ENCODE peak calls at places on chromosomes 6 and 20, in ten cellular contexts. One of them, this sample, is unnamed.

GRCh38 chr6:2852514-2852855 is 10.8 kb upstream of the SERPINB1 start:
- DNase-seq in Right ventricle myocardium inferior: no peak
- DNase-seq in mesothelial cell of epicardium: no peak
- DNase-seq in endothelial cell: no peak
- DNase-seq in GM12864: no peak
- DNase-seq in HEK293T: no peak
- DNase-seq in iris pigment epithelial cell: no peak
- DNase-seq in stimulated activated CD8-positive, alpha-beta memory T cell treated with anti-CD3 and anti-CD28 coated beads, Interleukin-2, amount 100 ng/mL, for 48 hours: no peak
- DNase-seq in left cardiac atrium: no peak
- DNase-seq in T-helper 2 cell: no peak
- DNase-seq in this sample: no peak

GRCh38 chr6:138882369-138883017 is 86.6 kb downstream of the ECT2L start:
- DNase-seq in HEK293T: no peak
- DNase-seq in GM12864: peak
- DNase-seq in endothelial cell: no peak
- DNase-seq in mesothelial cell of epicardium: no peak
- DNase-seq in T-helper 2 cell: peak
- DNase-seq in stimulated activated CD8-positive, alpha-beta memory T cell treated with anti-CD3 and anti-CD28 coated beads, Interleukin-2, amount 100 ng/mL, for 48 hours: no peak
- DNase-seq in Right ventricle myocardium inferior: no peak
- DNase-seq in left cardiac atrium: no peak
- DNase-seq in iris pigment epithelial cell: no peak
- DNase-seq in this sample: no peak

GRCh38 chr20:25508083-25508770 is 77.1 kb downstream of the NINL start:
- DNase-seq in stimulated activated CD8-positive, alpha-beta memory T cell treated with anti-CD3 and anti-CD28 coated beads, Interleukin-2, amount 100 ng/mL, for 48 hours: no peak
- DNase-seq in iris pigment epithelial cell: peak
- DNase-seq in mesothelial cell of epicardium: no peak
- DNase-seq in T-helper 2 cell: no peak
- DNase-seq in endothelial cell: no peak
- DNase-seq in left cardiac atrium: no peak
- DNase-seq in Right ventricle myocardium inferior: no peak
- DNase-seq in HEK293T: no peak
- DNase-seq in GM12864: no peak
- DNase-seq in this sample: no peak

GRCh38 chr20:12207875-12208274 is 290.2 kb downstream of the BTBD3 start:
- DNase-seq in GM12864: no peak
- DNase-seq in iris pigment epithelial cell: peak
- DNase-seq in stimulated activated CD8-positive, alpha-beta memory T cell treated with anti-CD3 and anti-CD28 coated beads, Interleukin-2, amount 100 ng/mL, for 48 hours: no peak
- DNase-seq in HEK293T: peak
- DNase-seq in Right ventricle myocardium inferior: no peak
- DNase-seq in left cardiac atrium: no peak
- DNase-seq in mesothelial cell of epicardium: no peak
- DNase-seq in endothelial cell: peak
- DNase-seq in T-helper 2 cell: no peak
- DNase-seq in this sample: no peak

GRCh38 chr6:96743496-96743895 is 93.8 kb downstream of the GPR63 start:
- DNase-seq in mesothelial cell of epicardium: no peak
- DNase-seq in stimulated activated CD8-positive, alpha-beta memory T cell treated with anti-CD3 and anti-CD28 coated beads, Interleukin-2, amount 100 ng/mL, for 48 hours: no peak
- DNase-seq in HEK293T: no peak
- DNase-seq in endothelial cell: no peak
- DNase-seq in T-helper 2 cell: no peak
- DNase-seq in GM12864: no peak
- DNase-seq in left cardiac atrium: no peak
- DNase-seq in iris pigment epithelial cell: peak
- DNase-seq in Right ventricle myocardium inferior: no peak
- DNase-seq in this sample: no peak

GRCh38 chr6:153131037-153131981 is at the start of gene RGS17:
- DNase-seq in stimulated activated CD8-positive, alpha-beta memory T cell treated with anti-CD3 and anti-CD28 coated beads, Interleukin-2, amount 100 ng/mL, for 48 hours: peak
- DNase-seq in endothelial cell: peak
- DNase-seq in iris pigment epithelial cell: peak
- DNase-seq in T-helper 2 cell: peak
- DNase-seq in HEK293T: peak
- DNase-seq in Right ventricle myocardium inferior: peak
- DNase-seq in mesothelial cell of epicardium: peak
- DNase-seq in GM12864: no peak
- DNase-seq in left cardiac atrium: peak
- DNase-seq in this sample: peak

GRCh38 chr20:15011631-15012030 is 674.2 kb upstream of the FLRT3 start:
- DNase-seq in HEK293T: no peak
- DNase-seq in stimulated activated CD8-positive, alpha-beta memory T cell treated with anti-CD3 and anti-CD28 coated beads, Interleukin-2, amount 100 ng/mL, for 48 hours: no peak
- DNase-seq in T-helper 2 cell: no peak
- DNase-seq in iris pigment epithelial cell: no peak
- DNase-seq in endothelial cell: no peak
- DNase-seq in left cardiac atrium: no peak
- DNase-seq in Right ventricle myocardium inferior: no peak
- DNase-seq in mesothelial cell of epicardium: no peak
- DNase-seq in GM12864: no peak
- DNase-seq in this sample: no peak

GRCh38 chr6:164007881-164008280 is 593.4 kb downstream of the QKI start:
- DNase-seq in left cardiac atrium: no peak
- DNase-seq in T-helper 2 cell: no peak
- DNase-seq in Right ventricle myocardium inferior: no peak
- DNase-seq in GM12864: no peak
- DNase-seq in iris pigment epithelial cell: no peak
- DNase-seq in HEK293T: no peak
- DNase-seq in stimulated activated CD8-positive, alpha-beta memory T cell treated with anti-CD3 and anti-CD28 coated beads, Interleukin-2, amount 100 ng/mL, for 48 hours: no peak
- DNase-seq in endothelial cell: no peak
- DNase-seq in mesothelial cell of epicardium: no peak
- DNase-seq in this sample: no peak

GRCh38 chr6:44898296-44898930 is 429.7 kb upstream of the RUNX2 start:
- DNase-seq in T-helper 2 cell: no peak
- DNase-seq in GM12864: no peak
- DNase-seq in mesothelial cell of epicardium: no peak
- DNase-seq in left cardiac atrium: no peak
- DNase-seq in HEK293T: no peak
- DNase-seq in stimulated activated CD8-positive, alpha-beta memory T cell treated with anti-CD3 and anti-CD28 coated beads, Interleukin-2, amount 100 ng/mL, for 48 hours: no peak
- DNase-seq in Right ventricle myocardium inferior: no peak
- DNase-seq in endothelial cell: no peak
- DNase-seq in iris pigment epithelial cell: peak
- DNase-seq in this sample: no peak

GRCh38 chr6:69894578-69895347 is 28.4 kb downstream of the COL19A1 start:
- DNase-seq in endothelial cell: no peak
- DNase-seq in T-helper 2 cell: no peak
- DNase-seq in iris pigment epithelial cell: peak
- DNase-seq in mesothelial cell of epicardium: no peak
- DNase-seq in stimulated activated CD8-positive, alpha-beta memory T cell treated with anti-CD3 and anti-CD28 coated beads, Interleukin-2, amount 100 ng/mL, for 48 hours: no peak
- DNase-seq in left cardiac atrium: no peak
- DNase-seq in HEK293T: no peak
- DNase-seq in GM12864: no peak
- DNase-seq in Right ventricle myocardium inferior: no peak
- DNase-seq in this sample: no peak

GRCh38 chr6:139337830-139338229 is 36.6 kb downstream of the CITED2 start:
- DNase-seq in stimulated activated CD8-positive, alpha-beta memory T cell treated with anti-CD3 and anti-CD28 coated beads, Interleukin-2, amount 100 ng/mL, for 48 hours: no peak
- DNase-seq in endothelial cell: no peak
- DNase-seq in mesothelial cell of epicardium: no peak
- DNase-seq in HEK293T: no peak
- DNase-seq in GM12864: no peak
- DNase-seq in iris pigment epithelial cell: no peak
- DNase-seq in T-helper 2 cell: no peak
- DNase-seq in left cardiac atrium: peak
- DNase-seq in Right ventricle myocardium inferior: no peak
- DNase-seq in this sample: no peak

GRCh38 chr20:24662756-24663399 is 193.4 kb downstream of the SYNDIG1 start:
- DNase-seq in left cardiac atrium: no peak
- DNase-seq in T-helper 2 cell: no peak
- DNase-seq in stimulated activated CD8-positive, alpha-beta memory T cell treated with anti-CD3 and anti-CD28 coated beads, Interleukin-2, amount 100 ng/mL, for 48 hours: no peak
- DNase-seq in mesothelial cell of epicardium: no peak
- DNase-seq in Right ventricle myocardium inferior: no peak
- DNase-seq in iris pigment epithelial cell: no peak
- DNase-seq in HEK293T: no peak
- DNase-seq in GM12864: no peak
- DNase-seq in endothelial cell: no peak
- DNase-seq in this sample: no peak

GRCh38 chr20:39009348-39009747 is 47.2 kb downstream of the DHX35 start:
- DNase-seq in endothelial cell: no peak
- DNase-seq in mesothelial cell of epicardium: no peak
- DNase-seq in GM12864: no peak
- DNase-seq in stimulated activated CD8-positive, alpha-beta memory T cell treated with anti-CD3 and anti-CD28 coated beads, Interleukin-2, amount 100 ng/mL, for 48 hours: no peak
- DNase-seq in iris pigment epithelial cell: no peak
- DNase-seq in Right ventricle myocardium inferior: no peak
- DNase-seq in left cardiac atrium: no peak
- DNase-seq in T-helper 2 cell: no peak
- DNase-seq in HEK293T: no peak
- DNase-seq in this sample: no peak

GRCh38 chr6:136822051-136822378 is 377 bp upstream of the PEX7 start:
- DNase-seq in HEK293T: peak
- DNase-seq in T-helper 2 cell: no peak
- DNase-seq in endothelial cell: peak
- DNase-seq in Right ventricle myocardium inferior: no peak
- DNase-seq in iris pigment epithelial cell: peak
- DNase-seq in mesothelial cell of epicardium: no peak
- DNase-seq in GM12864: peak
- DNase-seq in left cardiac atrium: peak
- DNase-seq in stimulated activated CD8-positive, alpha-beta memory T cell treated with anti-CD3 and anti-CD28 coated beads, Interleukin-2, amount 100 ng/mL, for 48 hours: peak
- DNase-seq in this sample: no peak

GRCh38 chr6:166977626-166978550 is 21.3 kb upstream of the CEP43 start:
- DNase-seq in left cardiac atrium: no peak
- DNase-seq in HEK293T: no peak
- DNase-seq in stimulated activated CD8-positive, alpha-beta memory T cell treated with anti-CD3 and anti-CD28 coated beads, Interleukin-2, amount 100 ng/mL, for 48 hours: no peak
- DNase-seq in Right ventricle myocardium inferior: no peak
- DNase-seq in T-helper 2 cell: no peak
- DNase-seq in endothelial cell: no peak
- DNase-seq in iris pigment epithelial cell: peak
- DNase-seq in mesothelial cell of epicardium: no peak
- DNase-seq in GM12864: no peak
- DNase-seq in this sample: no peak

GRCh38 chr6:15317251-15317650 is 71.4 kb downstream of the JARID2 start:
- DNase-seq in endothelial cell: no peak
- DNase-seq in Right ventricle myocardium inferior: no peak
- DNase-seq in GM12864: no peak
- DNase-seq in HEK293T: no peak
- DNase-seq in stimulated activated CD8-positive, alpha-beta memory T cell treated with anti-CD3 and anti-CD28 coated beads, Interleukin-2, amount 100 ng/mL, for 48 hours: no peak
- DNase-seq in mesothelial cell of epicardium: no peak
- DNase-seq in T-helper 2 cell: no peak
- DNase-seq in left cardiac atrium: no peak
- DNase-seq in iris pigment epithelial cell: no peak
- DNase-seq in this sample: no peak

GRCh38 chr6:35054106-35054742 is 86.9 kb downstream of the TCP11 start:
- DNase-seq in endothelial cell: no peak
- DNase-seq in GM12864: no peak
- DNase-seq in T-helper 2 cell: no peak
- DNase-seq in left cardiac atrium: no peak
- DNase-seq in iris pigment epithelial cell: no peak
- DNase-seq in stimulated activated CD8-positive, alpha-beta memory T cell treated with anti-CD3 and anti-CD28 coated beads, Interleukin-2, amount 100 ng/mL, for 48 hours: no peak
- DNase-seq in Right ventricle myocardium inferior: no peak
- DNase-seq in mesothelial cell of epicardium: no peak
- DNase-seq in HEK293T: no peak
- DNase-seq in this sample: no peak

GRCh38 chr6:139710578-139710977 is 336.1 kb upstream of the CITED2 start:
- DNase-seq in iris pigment epithelial cell: no peak
- DNase-seq in Right ventricle myocardium inferior: no peak
- DNase-seq in stimulated activated CD8-positive, alpha-beta memory T cell treated with anti-CD3 and anti-CD28 coated beads, Interleukin-2, amount 100 ng/mL, for 48 hours: no peak
- DNase-seq in endothelial cell: no peak
- DNase-seq in mesothelial cell of epicardium: no peak
- DNase-seq in T-helper 2 cell: no peak
- DNase-seq in left cardiac atrium: no peak
- DNase-seq in HEK293T: no peak
- DNase-seq in GM12864: no peak
- DNase-seq in this sample: no peak

GRCh38 chr6:149359439-149359838 is 40.6 kb upstream of the SUMO4 start:
- DNase-seq in left cardiac atrium: no peak
- DNase-seq in stimulated activated CD8-positive, alpha-beta memory T cell treated with anti-CD3 and anti-CD28 coated beads, Interleukin-2, amount 100 ng/mL, for 48 hours: no peak
- DNase-seq in Right ventricle myocardium inferior: no peak
- DNase-seq in mesothelial cell of epicardium: no peak
- DNase-seq in endothelial cell: no peak
- DNase-seq in T-helper 2 cell: no peak
- DNase-seq in iris pigment epithelial cell: no peak
- DNase-seq in HEK293T: no peak
- DNase-seq in GM12864: no peak
- DNase-seq in this sample: no peak

GRCh38 chr20:43220612-43221011 is 30.9 kb upstream of the PTPRT start:
- DNase-seq in Right ventricle myocardium inferior: no peak
- DNase-seq in iris pigment epithelial cell: peak
- DNase-seq in GM12864: no peak
- DNase-seq in HEK293T: no peak
- DNase-seq in mesothelial cell of epicardium: no peak
- DNase-seq in stimulated activated CD8-positive, alpha-beta memory T cell treated with anti-CD3 and anti-CD28 coated beads, Interleukin-2, amount 100 ng/mL, for 48 hours: no peak
- DNase-seq in T-helper 2 cell: no peak
- DNase-seq in endothelial cell: no peak
- DNase-seq in left cardiac atrium: peak
- DNase-seq in this sample: no peak

GRCh38 chr6:48068326-48069191 is 42.4 kb downstream of the PTCHD4 start:
- DNase-seq in GM12864: no peak
- DNase-seq in mesothelial cell of epicardium: peak
- DNase-seq in iris pigment epithelial cell: no peak
- DNase-seq in endothelial cell: peak
- DNase-seq in T-helper 2 cell: no peak
- DNase-seq in Right ventricle myocardium inferior: peak
- DNase-seq in left cardiac atrium: no peak
- DNase-seq in HEK293T: peak
- DNase-seq in stimulated activated CD8-positive, alpha-beta memory T cell treated with anti-CD3 and anti-CD28 coated beads, Interleukin-2, amount 100 ng/mL, for 48 hours: no peak
- DNase-seq in this sample: peak

GRCh38 chr6:117389227-117390057 is 36.3 kb downstream of the ROS1 start:
- DNase-seq in mesothelial cell of epicardium: no peak
- DNase-seq in Right ventricle myocardium inferior: no peak
- DNase-seq in left cardiac atrium: no peak
- DNase-seq in iris pigment epithelial cell: peak
- DNase-seq in T-helper 2 cell: no peak
- DNase-seq in HEK293T: no peak
- DNase-seq in GM12864: no peak
- DNase-seq in endothelial cell: no peak
- DNase-seq in stimulated activated CD8-positive, alpha-beta memory T cell treated with anti-CD3 and anti-CD28 coated beads, Interleukin-2, amount 100 ng/mL, for 48 hours: no peak
- DNase-seq in this sample: no peak

GRCh38 chr6:36590237-36590636 is 3.9 kb upstream of the SRSF3 start:
- DNase-seq in endothelial cell: no peak
- DNase-seq in stimulated activated CD8-positive, alpha-beta memory T cell treated with anti-CD3 and anti-CD28 coated beads, Interleukin-2, amount 100 ng/mL, for 48 hours: no peak
- DNase-seq in iris pigment epithelial cell: peak
- DNase-seq in T-helper 2 cell: no peak
- DNase-seq in mesothelial cell of epicardium: no peak
- DNase-seq in left cardiac atrium: no peak
- DNase-seq in Right ventricle myocardium inferior: no peak
- DNase-seq in GM12864: no peak
- DNase-seq in HEK293T: no peak
- DNase-seq in this sample: no peak

This sample was measured in progenitor cell of endocrine pancreas.